ENCODE peak calls at places on chromosomes 4 and X, in five cellular contexts. L is retina, Z is H9, R is endothelial cell, C is IMR-90. B is an unnamed sample.

GRCh38 chrX:8663325-8663724 is 68.6 kb downstream of the ANOS1 start:
- DNase-seq in L (no peak), Z (no peak), R (no peak), C (no peak), B (no peak)

GRCh38 chrX:19769467-19769866 is 117.9 kb downstream of the SH3KBP1 start:
- DNase-seq in L (no peak), Z (no peak), R (no peak), C (no peak), B (no peak)

GRCh38 chr4:66023061-66023460 is 352.8 kb upstream of the EPHA5 start:
- DNase-seq in L (no peak), Z (no peak), R (no peak), C (no peak), B (no peak)

GRCh38 chrX:120244735-120245498 is 5.7 kb upstream of the ZBTB33 start:
- DNase-seq in L (peak), Z (peak), R (peak), C (peak), B (peak)

GRCh38 chr4:48853604-48854394 is 22.9 kb downstream of the OCIAD1 start:
- DNase-seq in L (no peak), Z (no peak), R (no peak), C (no peak), B (no peak)

GRCh38 chr4:3009422-3009821 is 46.1 kb downstream of the GRK4 start:
- DNase-seq in L (no peak), Z (peak), R (no peak), C (no peak), B (no peak)

GRCh38 chrX:38205037-38205436 is 15.6 kb downstream of the SRPX start:
- DNase-seq in L (no peak), Z (no peak), R (no peak), C (no peak), B (no peak)

GRCh38 chr4:1022051-1022738 is 10.8 kb downstream of the FGFRL1 start:
- DNase-seq in L (no peak), Z (no peak), R (no peak), C (no peak), B (no peak)

GRCh38 chr4:53644607-53645006 is 53.3 kb upstream of the LNX1 start:
- DNase-seq in L (no peak), Z (no peak), R (no peak), C (no peak), B (peak)

GRCh38 chrX:49976682-49977197 is 54.3 kb downstream of the CLCN5 start:
- DNase-seq in L (no peak), Z (no peak), R (no peak), C (no peak), B (peak)

GRCh38 chr4:3462790-3463415 is at the start of gene DOK7:
- DNase-seq in L (no peak), Z (no peak), R (no peak), C (no peak), B (peak)

B was measured in left kidney.